ENCODE peak calls at places on chromosomes 16 and 17, in five cellular contexts. One of them, this sample, is unnamed.

GRCh38 chr16:1874854-1875253 is 2.9 kb upstream of the MEIOB start:
- DNase-seq in Peyer's patch: no peak
- DNase-seq in fibroblast of lung: no peak
- DNase-seq in kidney: no peak
- DNase-seq in transverse colon: no peak
- DNase-seq in this sample: no peak

GRCh38 chr16:50741225-50741807 is 570 bp upstream of the CYLD start:
- DNase-seq in kidney: no peak
- DNase-seq in fibroblast of lung: no peak
- DNase-seq in transverse colon: peak; percentile 14
- DNase-seq in Peyer's patch: no peak
- DNase-seq in this sample: peak; percentile 5

GRCh38 chr16:84689126-84689525 is 10.7 kb upstream of the USP10 start:
- DNase-seq in Peyer's patch: no peak
- DNase-seq in kidney: no peak
- DNase-seq in fibroblast of lung: peak; percentile 95
- DNase-seq in transverse colon: no peak
- DNase-seq in this sample: no peak

GRCh38 chr17:69326302-69327059 is 452 bp downstream of the ABCA5 start:
- DNase-seq in Peyer's patch: no peak
- DNase-seq in fibroblast of lung: peak; percentile 34
- DNase-seq in transverse colon: no peak
- DNase-seq in kidney: no peak
- DNase-seq in this sample: no peak

GRCh38 chr17:28726396-28726911 is 421 bp upstream of the TLCD1 start:
- DNase-seq in transverse colon: peak; percentile 79
- DNase-seq in fibroblast of lung: peak; percentile 58
- DNase-seq in Peyer's patch: peak; percentile 55
- DNase-seq in kidney: no peak
- DNase-seq in this sample: no peak

GRCh38 chr17:80786470-80786869 is 205.2 kb upstream of the CHMP6 start:
- DNase-seq in kidney: no peak
- DNase-seq in Peyer's patch: no peak
- DNase-seq in fibroblast of lung: peak; percentile 8
- DNase-seq in transverse colon: no peak
- DNase-seq in this sample: no peak

GRCh38 chr17:77494664-77495435 is 354.1 kb downstream of the SEC14L1 start:
- DNase-seq in fibroblast of lung: peak; percentile 50
- DNase-seq in transverse colon: peak; percentile 83
- DNase-seq in kidney: peak; percentile 89
- DNase-seq in Peyer's patch: peak; percentile 86
- DNase-seq in this sample: peak; percentile 81

GRCh38 chr16:48367443-48368049 is 17.7 kb downstream of the SIAH1 start:
- DNase-seq in transverse colon: no peak
- DNase-seq in Peyer's patch: no peak
- DNase-seq in fibroblast of lung: peak; percentile 14
- DNase-seq in kidney: no peak
- DNase-seq in this sample: no peak

GRCh38 chr17:6654816-6655731 is 3.5 kb downstream of the C17orf100 start:
- DNase-seq in fibroblast of lung: peak; percentile 6
- DNase-seq in transverse colon: peak; percentile 58
- DNase-seq in Peyer's patch: no peak
- DNase-seq in kidney: peak; percentile 83
- DNase-seq in this sample: peak; percentile 69

GRCh38 chr17:17515921-17516295 is 19.7 kb upstream of the RASD1 start:
- DNase-seq in kidney: peak; percentile 43
- DNase-seq in transverse colon: no peak
- DNase-seq in fibroblast of lung: peak; percentile 84
- DNase-seq in Peyer's patch: no peak
- DNase-seq in this sample: no peak

GRCh38 chr17:57607553-57608120 is 137.5 kb downstream of the CCDC182 start:
- DNase-seq in transverse colon: no peak
- DNase-seq in kidney: peak; percentile 52
- DNase-seq in fibroblast of lung: no peak
- DNase-seq in Peyer's patch: peak; percentile 7
- DNase-seq in this sample: no peak

GRCh38 chr17:61806941-61807340 is 56.4 kb downstream of the BRIP1 start:
- DNase-seq in Peyer's patch: no peak
- DNase-seq in kidney: no peak
- DNase-seq in transverse colon: no peak
- DNase-seq in fibroblast of lung: peak; percentile 43
- DNase-seq in this sample: no peak

GRCh38 chr16:2319606-2320005 is 20.9 kb downstream of the ABCA3 start:
- DNase-seq in Peyer's patch: no peak
- DNase-seq in fibroblast of lung: no peak
- DNase-seq in kidney: peak; percentile 55
- DNase-seq in transverse colon: no peak
- DNase-seq in this sample: no peak

GRCh38 chr16:14011006-14011405 is 60.1 kb upstream of the MRTFB start:
- DNase-seq in Peyer's patch: no peak
- DNase-seq in fibroblast of lung: no peak
- DNase-seq in kidney: no peak
- DNase-seq in transverse colon: no peak
- DNase-seq in this sample: no peak

DNA sequence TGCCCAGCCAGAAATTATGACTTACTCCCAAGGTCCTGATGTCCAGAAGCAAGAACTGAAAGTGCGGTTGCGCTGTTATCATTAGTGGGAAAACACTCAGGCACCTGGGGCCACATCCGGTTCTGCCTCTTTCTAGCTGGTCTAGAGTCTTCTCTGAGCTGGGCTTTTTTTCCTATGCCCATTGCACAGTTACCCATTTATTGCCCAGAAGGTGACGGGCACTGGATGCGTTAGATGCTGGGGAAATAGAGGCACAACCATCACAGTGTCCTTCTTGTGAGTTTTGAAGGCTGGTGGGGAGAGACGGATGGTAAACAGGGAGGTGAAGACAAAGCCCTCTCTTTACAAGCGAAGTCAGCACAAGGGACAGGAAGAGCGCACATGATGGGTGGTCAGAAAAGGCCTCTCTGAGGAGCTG is 37.7 kb downstream of the PLCG2 start:
- DNase-seq in transverse colon: peak; percentile 65
- DNase-seq in kidney: no peak
- DNase-seq in fibroblast of lung: no peak
- DNase-seq in Peyer's patch: peak; percentile 84
- DNase-seq in this sample: no peak
- H3K27ac ChIP-seq in transverse colon: peak overlapping the region; percentile 51
- H3K27ac ChIP-seq in kidney: no peak overlapping the region
- H3K27ac ChIP-seq in fibroblast of lung: no peak overlapping the region
- H3K27ac ChIP-seq in Peyer's patch: peak overlapping the region; percentile 39
- H3K27ac ChIP-seq in this sample: no peak overlapping the region

DNA sequence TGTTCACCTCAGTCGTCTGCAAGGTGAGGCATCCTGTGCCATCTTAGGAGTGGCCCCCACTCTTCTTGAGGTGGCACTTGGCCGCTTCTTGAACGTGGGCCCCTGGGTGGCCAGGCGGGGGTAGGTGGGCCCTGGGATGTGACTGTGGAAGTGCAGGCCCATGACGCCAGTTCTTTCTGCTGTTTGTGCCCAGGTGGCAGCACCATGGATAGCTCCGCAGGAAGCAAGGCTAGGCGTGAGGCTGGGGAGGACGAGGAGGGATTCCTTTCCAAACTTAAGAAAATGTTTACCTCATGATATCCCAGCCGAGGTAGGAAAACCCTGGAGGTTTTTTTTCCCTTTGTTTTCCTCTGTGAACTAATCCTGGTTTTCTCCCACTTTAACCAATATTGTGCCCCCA is 19.8 kb downstream of the NMRAL1 start:
- DNase-seq in fibroblast of lung: no peak
- DNase-seq in Peyer's patch: no peak
- DNase-seq in kidney: no peak
- DNase-seq in transverse colon: no peak
- DNase-seq in this sample: no peak
- H3K36me3 ChIP-seq in fibroblast of lung: peaks cover 23% of the 10 kb centered on the region
- H3K36me3 ChIP-seq in Peyer's patch: no peaks in the 10 kb centered on the region
- H3K36me3 ChIP-seq in kidney: peaks cover 32% of the 10 kb centered on the region
- H3K36me3 ChIP-seq in transverse colon: peaks cover 32% of the 10 kb centered on the region
- H3K36me3 ChIP-seq in this sample: peaks cover 45% of the 10 kb centered on the region

GRCh38 chr17:41647940-41648410 is 23.6 kb upstream of the KRT17 start:
- DNase-seq in Peyer's patch: peak; percentile 90
- DNase-seq in fibroblast of lung: peak; percentile 44
- DNase-seq in kidney: peak; percentile 95
- DNase-seq in transverse colon: peak; percentile 94
- DNase-seq in this sample: peak; percentile 91

GRCh38 chr17:41642252-41643156 is 18.1 kb upstream of the KRT17 start:
- DNase-seq in Peyer's patch: no peak
- DNase-seq in transverse colon: no peak
- DNase-seq in fibroblast of lung: no peak
- DNase-seq in kidney: no peak
- DNase-seq in this sample: no peak

GRCh38 chr17:41647038-41647813 is 22.9 kb upstream of the KRT17 start:
- DNase-seq in fibroblast of lung: no peak
- DNase-seq in kidney: peak; percentile 65
- DNase-seq in transverse colon: no peak
- DNase-seq in Peyer's patch: no peak
- DNase-seq in this sample: no peak

GRCh38 chr17:41648411-41649195 is 24.2 kb upstream of the KRT17 start:
- DNase-seq in fibroblast of lung: peak; percentile 70
- DNase-seq in Peyer's patch: peak; percentile 83
- DNase-seq in kidney: peak; percentile 94
- DNase-seq in transverse colon: peak; percentile 93
- DNase-seq in this sample: peak; percentile 87

DNA sequence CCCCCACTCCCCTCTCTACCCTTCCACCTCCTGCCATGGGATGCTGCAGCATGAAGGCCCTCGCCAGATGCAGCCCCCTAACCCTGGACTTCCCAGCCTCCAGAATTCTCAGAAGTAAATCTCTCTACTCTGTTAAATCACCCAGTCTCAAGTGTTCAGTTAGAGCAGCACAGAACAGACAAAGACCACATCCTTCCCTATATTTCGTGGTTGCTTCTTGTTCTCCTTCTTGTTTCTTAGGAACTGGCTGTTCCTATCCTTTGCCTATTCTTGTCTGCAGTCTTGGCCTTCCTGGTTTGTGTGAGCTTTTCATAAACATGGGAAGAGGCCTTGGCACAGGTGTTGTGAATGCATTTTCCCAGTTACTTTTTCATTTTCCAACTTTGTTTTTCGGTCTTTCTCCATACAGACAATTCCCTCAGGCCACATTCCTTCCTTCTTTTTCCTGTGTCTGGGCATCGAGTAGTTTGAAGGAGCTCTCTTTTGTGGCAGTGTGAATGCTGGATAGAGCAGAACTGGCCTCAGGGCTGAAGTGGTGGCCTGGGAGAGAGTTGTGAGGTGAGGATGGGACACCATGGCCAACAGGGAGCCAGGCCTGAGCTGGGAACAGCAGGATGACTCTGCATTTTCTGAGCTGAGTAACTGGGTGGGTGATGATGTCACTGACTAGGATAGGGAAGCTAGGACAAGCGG is 21.1 kb upstream of the KRT17 start:
- DNase-seq in Peyer's patch: no peak
- DNase-seq in kidney: no peak
- DNase-seq in fibroblast of lung: peak; percentile 69
- DNase-seq in transverse colon: no peak
- DNase-seq in this sample: no peak
- H3K27ac ChIP-seq in Peyer's patch: no peak overlapping the region
- H3K27ac ChIP-seq in kidney: no peak overlapping the region
- H3K27ac ChIP-seq in fibroblast of lung: no peak overlapping the region
- H3K27ac ChIP-seq in transverse colon: no peak overlapping the region
- H3K27ac ChIP-seq in this sample: no peak overlapping the region

GRCh38 chr17:42502091-42502490 is 34.0 kb upstream of the NAGLU start:
- DNase-seq in kidney: no peak
- DNase-seq in fibroblast of lung: peak; percentile 29
- DNase-seq in transverse colon: no peak
- DNase-seq in Peyer's patch: no peak
- DNase-seq in this sample: no peak
- H3K36me3 ChIP-seq in kidney: peaks cover 23% of the 10 kb centered on the region
- H3K36me3 ChIP-seq in fibroblast of lung: peaks cover 6% of the 10 kb centered on the region
- H3K36me3 ChIP-seq in transverse colon: peaks cover 48% of the 10 kb centered on the region
- H3K36me3 ChIP-seq in Peyer's patch: no peaks in the 10 kb centered on the region
- H3K36me3 ChIP-seq in this sample: peaks cover 49% of the 10 kb centered on the region

DNA sequence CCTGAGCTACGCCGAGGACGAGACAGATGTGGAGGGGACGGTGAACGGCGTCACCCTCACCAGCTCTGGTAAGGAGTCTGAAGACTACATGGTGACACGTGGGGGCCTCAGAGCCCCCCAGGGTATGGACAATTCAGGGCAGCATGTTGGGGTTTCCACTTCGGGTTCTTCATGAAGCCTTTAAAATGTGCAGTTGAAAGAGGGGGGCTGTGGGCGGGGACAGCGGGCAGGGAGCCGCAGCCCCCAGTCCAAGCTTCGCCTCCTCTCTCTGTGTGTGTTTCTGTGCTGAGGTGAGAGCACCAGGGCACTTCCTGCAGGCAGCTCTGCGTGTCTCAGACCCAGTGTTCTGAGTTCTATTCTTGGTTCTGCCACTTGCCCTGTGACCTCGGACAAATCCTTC is 24.0 kb downstream of the NMRAL1 start:
- DNase-seq in transverse colon: no peak
- DNase-seq in Peyer's patch: no peak
- DNase-seq in fibroblast of lung: no peak
- DNase-seq in kidney: no peak
- DNase-seq in this sample: no peak
- H3K27ac ChIP-seq in transverse colon: no peak overlapping the region
- H3K27ac ChIP-seq in Peyer's patch: no peak overlapping the region
- H3K27ac ChIP-seq in fibroblast of lung: no peak overlapping the region
- H3K27ac ChIP-seq in kidney: no peak overlapping the region
- H3K27ac ChIP-seq in this sample: no peak overlapping the region

GRCh38 chr17:37640016-37640415 is 3.2 kb downstream of the DDX52 start:
- DNase-seq in kidney: no peak
- DNase-seq in Peyer's patch: no peak
- DNase-seq in fibroblast of lung: no peak
- DNase-seq in transverse colon: no peak
- DNase-seq in this sample: no peak
- H3K36me3 ChIP-seq in kidney: peaks cover 5% of the 10 kb centered on the region
- H3K36me3 ChIP-seq in Peyer's patch: no peaks in the 10 kb centered on the region
- H3K36me3 ChIP-seq in fibroblast of lung: peaks cover 6% of the 10 kb centered on the region
- H3K36me3 ChIP-seq in transverse colon: peaks cover 29% of the 10 kb centered on the region
- H3K36me3 ChIP-seq in this sample: no peaks in the 10 kb centered on the region

GRCh38 chr17:68057531-68057952 is 22.0 kb downstream of the KPNA2 start:
- DNase-seq in kidney: no peak
- DNase-seq in Peyer's patch: peak; percentile 28
- DNase-seq in fibroblast of lung: no peak
- DNase-seq in transverse colon: peak; percentile 35
- DNase-seq in this sample: peak; percentile 22

GRCh38 chr17:68048996-68049395 is 13.5 kb downstream of the KPNA2 start:
- DNase-seq in transverse colon: no peak
- DNase-seq in kidney: no peak
- DNase-seq in Peyer's patch: no peak
- DNase-seq in fibroblast of lung: no peak
- DNase-seq in this sample: no peak

GRCh38 chr17:68052810-68053209 is 17.3 kb downstream of the KPNA2 start:
- DNase-seq in transverse colon: no peak
- DNase-seq in kidney: no peak
- DNase-seq in Peyer's patch: no peak
- DNase-seq in fibroblast of lung: no peak
- DNase-seq in this sample: no peak

GRCh38 chr17:68053237-68054030 is 17.9 kb downstream of the KPNA2 start:
- DNase-seq in kidney: no peak
- DNase-seq in fibroblast of lung: peak; percentile 70
- DNase-seq in Peyer's patch: no peak
- DNase-seq in transverse colon: no peak
- DNase-seq in this sample: no peak

GRCh38 chr17:68054296-68054900 is 18.9 kb downstream of the KPNA2 start:
- DNase-seq in kidney: no peak
- DNase-seq in Peyer's patch: no peak
- DNase-seq in transverse colon: no peak
- DNase-seq in fibroblast of lung: peak; percentile 81
- DNase-seq in this sample: peak; percentile 27
- H3K27ac ChIP-seq in kidney: no peak overlapping the region
- H3K27ac ChIP-seq in Peyer's patch: peak overlapping the region; percentile 32
- H3K27ac ChIP-seq in transverse colon: peak overlapping the region; percentile 25
- H3K27ac ChIP-seq in fibroblast of lung: peak overlapping the region; percentile 76
- H3K27ac ChIP-seq in this sample: no peak overlapping the region